ENCODE peak calls at places on chromosomes 2 and 18, in five cellular contexts. S is neural crest cell; N is NCI-H1105; L is stimulated activated CD4-positive, alpha-beta T cell treated with anti-CD3 and anti-CD28 coated beads, Interleukin-1b, Interleukin-23, amount 100 ng/mL, for 24 hours; X is left ventricle myocardium superior. P is an unnamed sample.
A peak's percentile ranks its signal among the peaks of the same experiment; 100 is the strongest.

GRCh38 chr18:8595445-8595844 is 13.8 kb upstream of the RAB12 start:
- DNase-seq in S (no peak), N (no peak), L (no peak), X (no peak), P (no peak)

GRCh38 chr2:55026202-55026601 is 24.0 kb downstream of the RTN4 start:
- DNase-seq in S (no peak), N (no peak), L (no peak), X (no peak), P (no peak)

GRCh38 chr2:160368988-160369935 is 124.3 kb downstream of the RBMS1 start:
- DNase-seq in S (no peak), N (no peak), L (no peak), X (no peak), P (no peak)

GRCh38 chr2:223744580-223744979 is 92.8 kb downstream of the AP1S3 start:
- DNase-seq in S (no peak), N (no peak), L (no peak), X (no peak), P (no peak)

GRCh38 chr2:238685327-238685709 is 162.6 kb upstream of the TWIST2 start:
- DNase-seq in S (no peak), N (no peak), L (no peak), X (no peak), P (no peak)

GRCh38 chr2:222960126-222960525 is 91.9 kb upstream of the KCNE4 start:
- DNase-seq in S (no peak), N (no peak), L (no peak), X (no peak), P (no peak)

GRCh38 chr2:119290859-119291587 is 67.4 kb downstream of the STEAP3 start:
- DNase-seq in S (peak; percentile 91), N (peak; percentile 77), L (peak; percentile 40), X (peak; percentile 86), P (peak; percentile 74)

GRCh38 chr2:241272298-241272721 is 43.2 kb downstream of the HDLBP start:
- DNase-seq in S (peak; percentile 16), N (no peak), L (no peak), X (peak; percentile 66), P (no peak)

GRCh38 chr2:3490191-3491158 is 28.9 kb downstream of the ADI1 start:
- DNase-seq in S (no peak), N (no peak), L (no peak), X (peak; percentile 39), P (no peak)

GRCh38 chr2:9758741-9759140 is 84.5 kb upstream of the TAF1B start:
- DNase-seq in S (no peak), N (no peak), L (no peak), X (no peak), P (no peak)

GRCh38 chr2:198525196-198525595 is 720.8 kb downstream of the PLCL1 start:
- DNase-seq in S (no peak), N (no peak), L (no peak), X (no peak), P (no peak)

GRCh38 chr2:104944495-104944894 is 90.6 kb downstream of the POU3F3 start:
- DNase-seq in S (peak; percentile 18), N (no peak), L (no peak), X (no peak), P (peak; percentile 18)

GRCh38 chr18:47996091-47996541 is 65.7 kb upstream of the SMAD2 start:
- DNase-seq in S (no peak), N (no peak), L (no peak), X (no peak), P (no peak)

GRCh38 chr2:152098798-152099654 is at the start of gene CACNB4:
- DNase-seq in S (peak; percentile 8), N (no peak), L (no peak), X (peak; percentile 36), P (peak; percentile 34)

GRCh38 chr2:121405233-121405632 is 120.2 kb upstream of the TFCP2L1 start:
- DNase-seq in S (no peak), N (no peak), L (no peak), X (no peak), P (no peak)

GRCh38 chr2:127137225-127137624 is 30.3 kb upstream of the BIN1 start:
- DNase-seq in S (no peak), N (no peak), L (no peak), X (no peak), P (no peak)

GRCh38 chr2:211688196-211688595 is 850.4 kb downstream of the ERBB4 start:
- DNase-seq in S (no peak), N (no peak), L (no peak), X (no peak), P (no peak)

GRCh38 chr2:234289789-234290188 is 207.1 kb downstream of the ARL4C start:
- DNase-seq in S (no peak), N (no peak), L (no peak), X (no peak), P (no peak)

GRCh38 chr2:240800241-240800640 is 19.8 kb downstream of the KIF1A start:
- DNase-seq in S (no peak), N (no peak), L (no peak), X (peak; percentile 31), P (no peak)

GRCh38 chr2:65334714-65335113 is 97.7 kb downstream of the SPRED2 start:
- DNase-seq in S (no peak), N (no peak), L (no peak), X (no peak), P (no peak)

GRCh38 chr2:26017464-26018183 is 16.3 kb upstream of the RAB10 start:
- DNase-seq in S (no peak), N (no peak), L (no peak), X (no peak), P (no peak)

GRCh38 chr2:231614559-231615057 is 21.9 kb downstream of the TEX44 start:
- DNase-seq in S (no peak), N (no peak), L (peak; percentile 45), X (peak; percentile 78), P (no peak)

GRCh38 chr2:120542911-120543527 is 192.6 kb upstream of the GLI2 start:
- DNase-seq in S (no peak), N (no peak), L (no peak), X (no peak), P (no peak)

GRCh38 chr2:170881840-170882239 is 47.2 kb upstream of the GORASP2 start:
- DNase-seq in S (no peak), N (no peak), L (no peak), X (no peak), P (no peak)

GRCh38 chr2:231256494-231256893 is 58.1 kb downstream of the ARMC9 start:
- DNase-seq in S (no peak), N (no peak), L (no peak), X (no peak), P (no peak)

GRCh38 chr2:7061921-7062320 is 144.7 kb downstream of the RNF144A start:
- DNase-seq in S (no peak), N (no peak), L (no peak), X (no peak), P (no peak)

GRCh38 chr2:176114120-176114929 is 2.3 kb upstream of the HOXD10 start:
- DNase-seq in S (no peak), N (peak; percentile 88), L (no peak), X (no peak), P (no peak)

GRCh38 chr2:143482316-143482715 is 353.1 kb downstream of the ARHGAP15 start:
- DNase-seq in S (no peak), N (no peak), L (no peak), X (no peak), P (no peak)

GRCh38 chr2:104378853-104379374 is 475.0 kb upstream of the POU3F3 start:
- DNase-seq in S (peak; percentile 19), N (no peak), L (peak; percentile 0), X (no peak), P (no peak)